ENCODE peak calls at places on chromosome 17, in ten cellular contexts. P is GM23338, D is transverse colon, K is suprapubic skin, W is K562, C is HL-60, O is spleen, S is endothelial cell of umbilical vein, E is SK-N-MC, M is H1. L is an unnamed sample.

GRCh38 chr17:47257651-47258339 is 4.2 kb downstream of the ITGB3 start:
- DNase-seq in W (peak; percentile 44), O (no peak), E (no peak), P (no peak), C (no peak), D (no peak), S (peak; percentile 58), K (no peak), M (no peak), L (no peak)

GRCh38 chr17:66906321-66907278 is 57.9 kb upstream of the CACNG4 start:
- DNase-seq in P (peak; percentile 87), S (peak; percentile 71), C (peak; percentile 78), O (peak; percentile 83), W (peak; percentile 68), M (peak; percentile 85), E (peak; percentile 42), D (peak; percentile 83), K (peak; percentile 75), L (no peak)

GRCh38 chr17:79993390-79994221 is 42.1 kb downstream of the TBC1D16 start:
- DNase-seq in S (no peak), O (peak; percentile 87), D (peak; percentile 80), M (no peak), C (peak; percentile 94), P (peak; percentile 69), K (peak; percentile 93), W (no peak), E (no peak), L (peak; percentile 94)

GRCh38 chr17:15945493-15946209 is 721 bp downstream of the ADORA2B start:
- DNase-seq in D (peak; percentile 36), K (no peak), P (peak; percentile 36), O (peak; percentile 72), S (no peak), M (peak; percentile 56), E (no peak), C (no peak), W (peak; percentile 47), L (peak; percentile 88)

GRCh38 chr17:21299981-21300600 is 15.6 kb downstream of the MAP2K3 start:
- DNase-seq in K (no peak), S (no peak), C (no peak), O (no peak), P (no peak), W (no peak), M (no peak), E (no peak), D (no peak), L (no peak)

GRCh38 chr17:28112199-28112995 is 69.9 kb downstream of the NLK start:
- DNase-seq in W (no peak), C (no peak), K (no peak), P (no peak), D (peak; percentile 15), E (peak; percentile 89), O (no peak), M (no peak), S (peak; percentile 62), L (no peak)

GRCh38 chr17:29659155-29659554 is 36.4 kb upstream of the CORO6 start:
- DNase-seq in S (no peak), O (no peak), M (no peak), K (no peak), D (no peak), P (no peak), E (no peak), W (no peak), C (no peak), L (no peak)

GRCh38 chr17:58156839-58157803 is 8.9 kb downstream of the OR4D1 start:
- DNase-seq in W (peak; percentile 29), P (peak; percentile 87), D (peak; percentile 12), C (no peak), K (no peak), S (no peak), E (no peak), M (peak; percentile 78), O (peak; percentile 80), L (peak; percentile 85)

GRCh38 chr17:38896373-38896954 is 26.6 kb downstream of the LASP1 start:
- DNase-seq in E (no peak), P (peak; percentile 63), W (no peak), O (peak; percentile 78), S (peak; percentile 42), C (no peak), D (no peak), M (no peak), K (no peak), L (no peak)

GRCh38 chr17:7838291-7839075 is 4.5 kb downstream of the KDM6B start:
- DNase-seq in O (peak; percentile 79), S (no peak), W (peak; percentile 46), P (peak; percentile 78), C (peak; percentile 75), E (no peak), K (no peak), M (no peak), D (peak; percentile 53), L (no peak)

GRCh38 chr17:66667491-66668030 is 167.4 kb upstream of the CACNG5 start:
- DNase-seq in E (no peak), D (no peak), S (no peak), O (no peak), M (no peak), C (peak; percentile 41), K (no peak), P (no peak), W (no peak), L (no peak)

GRCh38 chr17:17528101-17528500 is 31.9 kb upstream of the RASD1 start:
- DNase-seq in E (no peak), S (no peak), C (no peak), M (no peak), W (no peak), K (no peak), P (no peak), O (no peak), D (no peak), L (peak; percentile 55)

GRCh38 chr17:4940625-4941021 is 555 bp downstream of the RNF167 start:
- DNase-seq in E (no peak), S (no peak), W (peak; percentile 7), O (peak; percentile 91), D (peak; percentile 60), K (no peak), P (peak; percentile 39), C (peak; percentile 27), M (no peak), L (no peak)

GRCh38 chr17:57516290-57517215 is 228.5 kb downstream of the CCDC182 start:
- DNase-seq in M (no peak), E (no peak), O (no peak), K (no peak), D (no peak), W (no peak), P (no peak), S (no peak), C (no peak), L (no peak)

GRCh38 chr17:65698381-65699061 is 137.1 kb upstream of the AXIN2 start:
- DNase-seq in P (peak; percentile 47), O (no peak), W (no peak), M (no peak), C (no peak), K (no peak), E (no peak), D (no peak), S (peak; percentile 55), L (no peak)

GRCh38 chr17:51147641-51148040 is 5.7 kb upstream of the NME1 start:
- DNase-seq in P (no peak), E (no peak), C (no peak), S (no peak), D (no peak), O (no peak), M (no peak), K (no peak), W (no peak), L (no peak)

GRCh38 chr17:68290268-68290954 is 516 bp downstream of the SLC16A6 start:
- DNase-seq in K (no peak), C (peak; percentile 71), W (no peak), D (peak; percentile 54), P (peak; percentile 74), O (peak; percentile 91), E (no peak), M (peak; percentile 71), S (no peak), L (peak; percentile 54)
- TF ChIP-seq POLR2AphosphoS5 in K (no peak), C (no peak), W (no peak), D (no peak), P (no peak), O (peak; percentile 70), E (no peak), M (no peak), S (no peak), L (peak; percentile 17)

DNA sequence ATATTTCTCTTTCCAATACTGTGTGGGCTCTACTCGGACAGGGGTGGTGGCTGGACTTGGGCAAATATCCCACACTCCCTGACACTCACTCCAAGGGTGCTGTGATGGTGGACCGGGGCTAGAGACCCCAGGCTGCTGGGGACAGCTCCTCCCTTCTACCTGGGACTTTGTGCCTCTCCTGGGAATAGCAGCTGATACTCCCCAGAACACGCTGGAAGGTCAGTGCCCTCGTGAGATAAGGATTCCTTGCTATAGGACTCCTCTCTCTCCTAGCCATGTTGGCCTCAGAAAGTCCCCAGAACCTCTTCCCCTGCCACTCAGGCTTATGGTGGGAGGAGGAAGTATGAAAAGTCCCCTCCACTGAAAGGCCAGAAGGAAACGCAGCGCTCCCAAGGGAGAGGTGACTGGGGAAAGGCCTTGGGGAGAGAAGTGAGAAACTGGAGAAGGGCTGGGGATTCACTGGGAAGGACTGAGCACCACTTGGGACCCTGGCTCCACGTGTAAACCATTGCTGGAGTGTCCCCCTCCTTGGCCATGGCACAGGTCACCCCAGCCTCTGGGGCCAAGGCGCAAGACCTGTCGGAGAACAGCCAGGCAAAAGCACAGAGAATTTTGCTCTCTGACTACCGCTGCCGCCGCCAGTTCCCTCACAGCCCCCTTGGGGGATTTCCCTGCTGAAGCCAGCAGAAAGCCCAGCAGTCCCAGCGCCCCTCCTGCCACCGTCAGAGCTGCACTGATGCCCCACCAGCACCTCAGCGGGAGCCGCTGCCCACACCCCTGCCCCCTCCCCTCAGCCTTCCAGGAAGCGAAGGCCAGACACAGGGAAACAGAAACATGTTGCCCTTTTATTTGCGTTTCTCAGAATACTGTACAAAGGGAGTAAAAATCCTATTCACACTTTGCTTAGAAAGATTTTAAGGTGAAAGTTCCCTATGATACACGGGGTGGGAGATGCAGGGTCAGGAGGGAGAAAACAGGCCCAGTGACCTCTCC is 2.1 kb upstream of the GSDMB start:
- DNase-seq in E (no peak), S (no peak), K (no peak), C (no peak), P (peak; percentile 19), W (no peak), D (no peak), M (no peak), O (peak; percentile 76), L (peak; percentile 60)
- TF ChIP-seq POLR2AphosphoS5 in E (no peak), S (no peak), K (no peak), C (no peak), P (no peak), W (no peak), D (no peak), M (no peak), O (no peak), L (no peak)

GRCh38 chr17:64064331-64064730 is 43.9 kb upstream of the ICAM2 start:
- DNase-seq in M (no peak), E (no peak), P (no peak), S (no peak), O (no peak), D (peak; percentile 76), K (no peak), C (no peak), W (no peak), L (no peak)
- TF ChIP-seq POLR2AphosphoS5 in M (no peak), E (no peak), P (no peak), S (no peak), O (no peak), D (no peak), K (no peak), C (no peak), W (no peak), L (no peak)

GRCh38 chr17:1474402-1475189 is 17.9 kb downstream of the MYO1C start:
- DNase-seq in C (no peak), P (no peak), K (no peak), M (no peak), O (no peak), E (no peak), S (no peak), D (no peak), W (no peak), L (no peak)
- TF ChIP-seq POLR2AphosphoS5 in C (no peak), P (no peak), K (no peak), M (no peak), O (peak; percentile 35), E (no peak), S (no peak), D (no peak), W (no peak), L (no peak)

L was measured in upper lobe of left lung.